ENCODE peak calls at places on chromosomes 1 and 21, in four cellular contexts. V is mesendoderm, H is IMR-90, K is H9. P is an unnamed sample.

GRCh38 chr21:46054447-46054846 is 43.5 kb upstream of the COL6A2 start:
- DNase-seq in K (peak), H (peak), V (peak), P (no peak)

GRCh38 chr21:31181089-31181757 is 142.9 kb upstream of the KRTAP19-8 start:
- DNase-seq in K (no peak), H (no peak), V (no peak), P (no peak)

GRCh38 chr1:185044387-185044786 is 971 bp upstream of the RNF2 start:
- DNase-seq in H (no peak), V (no peak), K (no peak), P (no peak)

GRCh38 chr1:8602471-8603219 is 214.8 kb downstream of the RERE start:
- DNase-seq in V (no peak), K (no peak), H (no peak), P (no peak)

GRCh38 chr1:157000686-157001085 is 44.9 kb downstream of the ARHGEF11 start:
- DNase-seq in H (peak), K (no peak), V (peak), P (peak)

GRCh38 chr1:11806307-11806936 is 431 bp downstream of the CLCN6 start:
- DNase-seq in V (peak), H (peak), K (no peak), P (no peak)

GRCh38 chr21:9758888-9759287 is 762.5 kb upstream of the TPTE start:
- DNase-seq in V (no peak), H (no peak), K (no peak), P (no peak)

GRCh38 chr1:187689137-187689536 is 860.4 kb downstream of the PLA2G4A start:
- DNase-seq in V (no peak), H (peak), K (no peak), P (no peak)

GRCh38 chr1:97577613-97578012 is 343.2 kb downstream of the DPYD start:
- DNase-seq in K (no peak), H (no peak), V (no peak), P (no peak)

GRCh38 chr1:195733826-195734225 is 874.4 kb downstream of the KCNT2 start:
- DNase-seq in H (no peak), V (peak), K (peak), P (no peak)

GRCh38 chr1:227934476-227935313 is 13.0 kb downstream of the WNT9A start:
- DNase-seq in K (no peak), H (peak), V (peak), P (no peak)

GRCh38 chr1:214843281-214843680 is 239.3 kb upstream of the KCNK2 start:
- DNase-seq in H (peak), V (no peak), K (no peak), P (no peak)

GRCh38 chr1:204427302-204427701 is 15.7 kb upstream of the PPP1R15B start:
- DNase-seq in H (no peak), V (no peak), K (no peak), P (no peak)

GRCh38 chr1:238653693-238654321 is 732.6 kb upstream of the CHRM3 start:
- DNase-seq in H (peak), K (no peak), V (no peak), P (no peak)

GRCh38 chr1:158087320-158087927 is 93.3 kb upstream of the CD1D start:
- DNase-seq in K (peak), H (peak), V (peak), P (peak)

GRCh38 chr1:210294991-210295773 is 33.5 kb upstream of the HHAT start:
- DNase-seq in H (no peak), K (peak), V (peak), P (no peak)

GRCh38 chr1:186304982-186305949 is 69.8 kb downstream of the TPR start:
- DNase-seq in K (no peak), V (peak), H (peak), P (no peak)

GRCh38 chr1:37660646-37661045 is 26.0 kb upstream of the RSPO1 start:
- DNase-seq in H (no peak), V (no peak), K (no peak), P (peak)

GRCh38 chr1:227789881-227790400 is 25.5 kb upstream of the PRSS38 start:
- DNase-seq in H (no peak), V (no peak), K (no peak), P (no peak)

GRCh38 chr1:226973371-226973897 is 33.3 kb downstream of the COQ8A start:
- DNase-seq in V (no peak), H (no peak), K (no peak), P (no peak)

GRCh38 chr1:39491146-39491921 is at the start of gene BMP8A:
- DNase-seq in V (peak), K (peak), H (no peak), P (no peak)

GRCh38 chr1:21490774-21491482 is 18.3 kb upstream of the ALPL start:
- DNase-seq in K (peak), V (peak), H (peak), P (no peak)

GRCh38 chr1:194568610-194569009 is 1382.2 kb upstream of the B3GALT2 start:
- DNase-seq in V (peak), H (peak), K (no peak), P (no peak)

GRCh38 chr1:234779160-234779538 is 169.2 kb upstream of the IRF2BP2 start:
- DNase-seq in K (no peak), V (no peak), H (no peak), P (peak)

GRCh38 chr1:18073066-18073642 is 34.4 kb upstream of the IGSF21 start:
- DNase-seq in V (no peak), H (no peak), K (no peak), P (no peak)

GRCh38 chr1:168709896-168710305 is 19.1 kb downstream of the DPT start:
- DNase-seq in V (no peak), K (no peak), H (no peak), P (no peak)

GRCh38 chr1:204190212-204191211 is 5.8 kb downstream of the KISS1 start:
- DNase-seq in H (peak), K (peak), V (no peak), P (peak)

GRCh38 chr21:37620401-37620800 is 253.8 kb downstream of the DYRK1A start:
- DNase-seq in H (no peak), K (no peak), V (no peak), P (no peak)

GRCh38 chr1:32953495-32953894 is 11.1 kb downstream of the RNF19B start:
- DNase-seq in K (no peak), H (peak), V (no peak), P (no peak)

GRCh38 chr1:201476670-201477344 is 7.8 kb upstream of the PHLDA3 start:
- DNase-seq in V (no peak), H (no peak), K (no peak), P (no peak)

GRCh38 chr1:172041689-172042088 is 200.4 kb downstream of the DNM3 start:
- DNase-seq in K (no peak), H (peak), V (no peak), P (no peak)

GRCh38 chr1:220213381-220213983 is 58.8 kb downstream of the RAB3GAP2 start:
- DNase-seq in K (no peak), H (no peak), V (peak), P (no peak)

GRCh38 chr1:21626921-21627339 is 42.2 kb downstream of the RAP1GAP start:
- DNase-seq in K (no peak), V (no peak), H (no peak), P (no peak)

GRCh38 chr1:22710688-22711024 is at the start of gene EPHB2:
- DNase-seq in K (no peak), V (no peak), H (peak), P (no peak)

GRCh38 chr21:33948096-33948950 is 32.7 kb upstream of the ATP5PO start:
- DNase-seq in H (peak), V (peak), K (peak), P (peak)

GRCh38 chr21:45949928-45950739 is 31.4 kb upstream of the COL6A1 start:
- DNase-seq in K (no peak), V (no peak), H (no peak), P (no peak)

GRCh38 chr1:12405325-12406217 is 175.7 kb downstream of the VPS13D start:
- DNase-seq in H (peak), K (no peak), V (peak), P (no peak)

GRCh38 chr1:158972841-158973240 is 36.9 kb upstream of the IFI16 start:
- DNase-seq in V (peak), H (peak), K (no peak), P (no peak)

GRCh38 chr1:58932820-58933598 is 149.2 kb upstream of the JUN start:
- DNase-seq in V (no peak), K (no peak), H (peak), P (no peak)

DNA sequence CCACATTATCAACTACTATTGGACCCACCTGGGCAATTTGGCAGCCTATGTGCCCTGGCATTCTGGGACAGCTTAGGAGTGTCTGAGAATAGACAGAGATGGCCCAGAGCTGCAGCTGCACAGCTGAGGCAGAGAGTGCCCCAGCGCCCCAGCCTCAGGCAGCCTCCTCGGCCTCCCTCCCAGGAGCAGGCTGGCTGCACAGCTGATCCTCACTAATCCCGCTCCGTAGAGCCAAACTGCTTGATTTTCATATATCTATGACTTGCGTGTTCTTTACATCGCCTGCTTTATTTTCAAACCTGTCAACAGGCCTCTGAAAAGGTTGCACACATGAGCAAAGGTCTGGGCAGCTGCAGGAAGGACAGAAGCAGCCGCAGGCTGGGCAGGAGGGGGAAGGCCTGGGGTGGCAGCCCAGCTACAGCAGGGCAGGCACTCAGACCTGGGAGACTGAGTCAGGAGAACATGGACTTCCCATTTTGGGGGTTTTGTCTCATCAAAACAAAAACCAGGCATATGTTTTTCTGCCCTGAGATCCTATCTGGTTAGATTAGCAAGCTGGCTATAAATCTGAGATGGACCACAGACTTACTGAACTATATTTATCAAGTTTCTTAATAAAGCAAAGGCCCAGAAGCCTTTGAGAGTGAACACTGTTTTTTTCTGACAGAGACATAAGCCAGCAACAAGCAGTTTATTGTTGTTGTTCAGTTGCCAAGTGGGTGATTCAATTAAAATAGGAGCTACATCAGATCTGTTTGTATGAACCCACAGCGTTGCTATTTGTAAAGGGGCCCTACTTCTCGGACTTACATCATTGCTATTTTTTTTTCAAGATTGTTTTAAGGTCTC is 301.8 kb upstream of the DUSP10 start:
- DNase-seq in K (no peak), V (no peak), H (peak), P (no peak)
- H4K5ac ChIP-seq in K (no peak), V (no peak), H (peak), P (no peak)

DNA sequence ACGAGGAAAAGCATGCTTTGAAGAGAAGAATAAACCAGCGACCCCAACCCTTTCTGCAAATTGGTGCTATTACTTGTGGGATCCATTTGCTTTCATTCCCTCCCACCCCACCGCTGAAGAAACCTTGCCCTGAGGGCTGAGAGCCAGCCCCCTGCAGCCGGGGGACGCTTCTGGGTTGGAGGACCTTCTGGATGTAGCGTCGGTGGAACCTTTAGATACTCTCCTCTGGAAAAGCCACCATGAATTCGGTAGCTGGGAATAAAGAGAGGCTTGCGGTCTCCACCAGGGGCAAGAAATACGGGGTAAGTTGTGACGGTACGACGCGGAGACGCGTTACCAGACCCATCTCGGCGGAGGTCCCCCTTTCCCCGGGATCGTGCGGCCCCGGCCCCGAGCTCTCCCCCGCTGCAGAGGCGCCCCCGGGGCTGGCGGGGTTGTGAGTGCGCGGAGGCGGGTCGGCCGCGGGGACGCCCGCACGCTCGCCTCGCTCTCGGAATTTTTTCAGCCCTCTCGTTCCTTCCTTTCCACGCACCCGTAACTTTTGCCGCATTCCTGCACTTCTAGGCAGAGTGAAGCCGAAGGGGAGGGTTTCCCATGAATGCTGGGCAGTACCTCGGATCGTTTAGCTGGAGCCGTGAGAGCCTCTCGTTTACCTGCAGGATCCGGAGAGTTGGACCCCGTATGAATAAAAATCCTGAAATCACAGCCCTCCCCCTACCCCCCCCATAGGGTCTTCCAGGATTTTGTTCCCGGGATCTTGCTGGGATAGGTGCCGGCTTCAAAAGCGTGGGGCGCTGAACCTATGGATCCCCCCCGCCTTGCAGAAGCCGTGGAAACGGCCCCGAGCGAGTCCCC is 628 bp downstream of the KIF26B start:
- DNase-seq in V (peak), H (peak), K (peak), P (no peak)
- H3K18ac ChIP-seq in V (no peak), H (no peak), K (no peak), P (no peak)

GRCh38 chr1:110962892-110963665 is 643 bp downstream of the LRIF1 start:
- DNase-seq in K (peak), H (peak), V (peak), P (peak)

GRCh38 chr1:110964400-110964903 is 730 bp upstream of the LRIF1 start:
- DNase-seq in K (no peak), H (no peak), V (no peak), P (no peak)

GRCh38 chr1:110963666-110964399 is at the start of gene LRIF1:
- DNase-seq in H (peak), K (peak), V (peak), P (peak)

GRCh38 chr1:110960777-110961420 is 2.8 kb downstream of the LRIF1 start:
- DNase-seq in K (no peak), H (no peak), V (no peak), P (no peak)

DNA sequence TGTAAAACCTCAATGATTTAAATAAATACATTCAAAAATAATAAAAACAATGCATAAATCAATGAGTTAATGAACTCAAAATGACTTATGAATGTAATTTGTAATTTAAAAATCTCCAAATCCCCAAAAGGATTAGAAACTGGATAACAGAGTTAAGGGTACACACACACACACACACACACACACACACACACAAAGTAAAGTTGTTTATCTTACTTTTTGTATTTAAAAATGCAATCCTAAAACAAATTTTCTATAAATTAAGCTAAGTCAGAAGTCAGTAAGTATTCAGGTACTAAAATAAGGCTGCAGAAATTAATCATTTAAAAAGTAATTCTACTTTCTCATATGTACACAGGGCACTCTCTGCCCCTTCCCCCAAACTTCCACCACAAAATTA is 1.8 kb downstream of the LRIF1 start:
- DNase-seq in H (no peak), V (no peak), K (no peak), P (no peak)
- H4K5ac ChIP-seq in H (no peak), V (no peak), K (no peak), P (no peak)

DNA sequence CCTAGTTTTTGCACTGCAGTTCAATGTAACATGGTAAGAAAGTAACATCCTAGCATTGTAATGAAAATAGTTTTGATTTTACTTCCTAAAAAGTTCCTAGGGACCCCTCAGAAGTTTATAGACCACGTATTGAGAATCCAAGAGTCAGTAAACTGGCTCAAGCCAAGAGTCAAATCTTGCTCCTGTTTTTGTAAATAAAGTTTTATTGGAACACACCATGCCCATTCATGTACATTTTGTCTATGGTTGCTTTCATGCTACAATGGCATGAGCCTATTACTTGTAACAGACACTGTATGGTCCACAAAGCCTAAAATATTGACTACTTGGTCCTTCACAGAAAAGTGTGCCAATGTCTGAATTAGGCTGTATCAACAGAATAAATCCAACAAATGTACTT is 301.0 kb downstream of the LMO4 start:
- DNase-seq in K (no peak), H (no peak), V (no peak), P (no peak)
- H3K18ac ChIP-seq in K (no peak), H (no peak), V (no peak), P (no peak)

GRCh38 chr21:20083336-20083735 is 914.9 kb upstream of the NCAM2 start:
- DNase-seq in K (no peak), H (no peak), V (peak), P (no peak)

GRCh38 chr21:20086508-20086907 is 911.7 kb upstream of the NCAM2 start:
- DNase-seq in H (no peak), V (no peak), K (no peak), P (no peak)

DNA sequence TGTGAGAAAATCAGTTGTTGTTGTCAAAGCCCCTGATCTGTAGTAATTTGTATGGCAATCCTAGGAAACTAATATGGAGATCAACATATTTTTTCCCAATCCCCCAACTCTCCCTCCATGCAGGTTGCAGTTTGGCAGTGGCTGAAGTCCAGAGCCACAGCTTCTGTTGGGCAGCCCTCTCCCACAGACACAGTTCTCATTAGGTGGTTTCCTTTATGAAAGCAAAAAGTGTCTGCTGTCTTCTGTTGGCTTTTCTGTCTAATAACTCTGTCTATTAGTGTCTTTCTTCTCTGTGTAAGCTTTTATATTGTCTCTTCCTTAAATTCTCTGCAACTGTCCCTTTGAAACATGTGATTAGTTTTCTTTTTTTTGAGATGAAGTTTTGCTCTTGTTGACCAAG is 914.3 kb upstream of the NCAM2 start:
- DNase-seq in V (no peak), K (no peak), H (no peak), P (no peak)
- H4K5ac ChIP-seq in V (no peak), K (no peak), H (no peak), P (no peak)

GRCh38 chr1:222618880-222619321 is 1.0 kb downstream of the MIA3 start:
- DNase-seq in K (peak), H (peak), V (peak), P (no peak)
- H3K18ac ChIP-seq in K (no peak), H (no peak), V (no peak), P (no peak)